ENCODE peak calls at places on chromosomes 12 and 14, in eight cellular contexts. O is tibial artery; V is ELR; F is A549; T is CD8-positive, alpha-beta memory T cell; X is stimulated activated CD4-positive, alpha-beta T cell treated with anti-CD3 and anti-CD28 coated beads, Interleukin-2, amount 100 ng/mL, for 48 hours; Y is activated CD8-positive, alpha-beta memory T cell treated with anti-CD3 and anti-CD28 coated beads for 48 hours; W is NCI-H460. U is an unnamed sample.

GRCh38 chr12:53232641-53233538 is 881 bp upstream of the RARG start:
- DNase-seq in O (peak; percentile 89), V (peak; percentile 38), F (peak; percentile 47), T (peak; percentile 41), X (no peak), Y (no peak), W (no peak), U (peak; percentile 49)

GRCh38 chr12:92496790-92497189 is 206.0 kb upstream of the PLEKHG7 start:
- DNase-seq in O (no peak), V (no peak), F (no peak), T (no peak), X (no peak), Y (no peak), W (no peak), U (no peak)

GRCh38 chr14:105879867-105880561 is 353.6 kb downstream of the TMEM121 start:
- DNase-seq in O (peak; percentile 60), V (no peak), F (no peak), T (no peak), X (no peak), Y (no peak), W (no peak), U (peak; percentile 6)

GRCh38 chr12:25775968-25776367 is 182.5 kb upstream of the RASSF8 start:
- DNase-seq in O (no peak), V (peak; percentile 86), F (no peak), T (no peak), X (no peak), Y (no peak), W (no peak), U (no peak)

GRCh38 chr12:91133871-91134270 is 22.6 kb upstream of the LUM start:
- DNase-seq in O (no peak), V (peak; percentile 66), F (no peak), T (no peak), X (no peak), Y (no peak), W (no peak), U (no peak)

GRCh38 chr12:109512608-109513007 is 35.2 kb downstream of the UBE3B start:
- DNase-seq in O (no peak), V (no peak), F (no peak), T (no peak), X (no peak), Y (no peak), W (no peak), U (no peak)

GRCh38 chr12:72872488-72872887 is 600.3 kb downstream of the TRHDE start:
- DNase-seq in O (no peak), V (no peak), F (no peak), T (no peak), X (no peak), Y (no peak), W (no peak), U (no peak)

GRCh38 chr14:90517431-90517841 is 120.6 kb downstream of the CALM1 start:
- DNase-seq in O (no peak), V (no peak), F (no peak), T (no peak), X (no peak), Y (no peak), W (no peak), U (no peak)

GRCh38 chr14:73188501-73188903 is 48.8 kb upstream of the PAPLN start:
- DNase-seq in O (no peak), V (peak; percentile 82), F (peak; percentile 45), T (no peak), X (no peak), Y (no peak), W (peak; percentile 36), U (no peak)